ENCODE peak calls at places on chromosomes 11 and 22, in four cellular contexts. O, P, Y and B are unnamed samples.

GRCh38 chr22:39472570-39473556 is 16.1 kb downstream of the MGAT3 start:
- DNase-seq in O (no peak), P (peak), Y (no peak), B (no peak)

GRCh38 chr11:117822031-117822521 is 2.5 kb downstream of the FXYD2 start:
- DNase-seq in O (no peak), P (peak), Y (no peak), B (no peak)

GRCh38 chr11:83285131-83285770 is 916 bp downstream of the CCDC90B start:
- DNase-seq in O (no peak), P (no peak), Y (no peak), B (no peak)

GRCh38 chr11:79335681-79336080 is 105.1 kb downstream of the TENM4 start:
- DNase-seq in O (no peak), P (no peak), Y (no peak), B (no peak)

GRCh38 chr11:111335596-111335995 is 37.2 kb downstream of the POU2AF3 start:
- DNase-seq in O (no peak), P (no peak), Y (no peak), B (no peak)

GRCh38 chr11:36475192-36475591 is 34.9 kb downstream of the TRAF6 start:
- DNase-seq in O (no peak), P (no peak), Y (no peak), B (no peak)

GRCh38 chr11:102794382-102794781 is 3.6 kb downstream of the MMP1 start:
- DNase-seq in O (no peak), P (peak), Y (peak), B (peak)

GRCh38 chr11:134573857-134574256 is 161.8 kb upstream of the B3GAT1 start:
- DNase-seq in O (no peak), P (no peak), Y (no peak), B (no peak)

GRCh38 chr11:65448418-65449196 is 26.0 kb downstream of the NEAT1 start:
- DNase-seq in O (no peak), P (peak), Y (no peak), B (peak)

GRCh38 chr11:46661836-46662235 is 38.6 kb downstream of the ARHGAP1 start:
- DNase-seq in O (no peak), P (no peak), Y (no peak), B (no peak)

GRCh38 chr11:27200779-27201453 is 160.3 kb downstream of the BBOX1 start:
- DNase-seq in O (no peak), P (no peak), Y (no peak), B (no peak)

GRCh38 chr11:67439321-67440228 is 2.1 kb upstream of the PTPRCAP start:
- DNase-seq in O (no peak), P (no peak), Y (peak), B (peak)

GRCh38 chr11:67687986-67688385 is 13.6 kb upstream of the ALDH3B2 start:
- DNase-seq in O (no peak), P (no peak), Y (no peak), B (no peak)

GRCh38 chr22:46587492-46588278 is 32.5 kb upstream of the GRAMD4 start:
- DNase-seq in O (peak), P (no peak), Y (no peak), B (no peak)

GRCh38 chr11:73070653-73071052 is 71.5 kb downstream of the FCHSD2 start:
- DNase-seq in O (no peak), P (no peak), Y (no peak), B (no peak)

GRCh38 chr11:130847517-130847916 is 68.8 kb downstream of the SNX19 start:
- DNase-seq in O (no peak), P (no peak), Y (peak), B (peak)

GRCh38 chr11:76823481-76824028 is 37.2 kb upstream of the ACER3 start:
- DNase-seq in O (no peak), P (peak), Y (peak), B (peak)

DNA sequence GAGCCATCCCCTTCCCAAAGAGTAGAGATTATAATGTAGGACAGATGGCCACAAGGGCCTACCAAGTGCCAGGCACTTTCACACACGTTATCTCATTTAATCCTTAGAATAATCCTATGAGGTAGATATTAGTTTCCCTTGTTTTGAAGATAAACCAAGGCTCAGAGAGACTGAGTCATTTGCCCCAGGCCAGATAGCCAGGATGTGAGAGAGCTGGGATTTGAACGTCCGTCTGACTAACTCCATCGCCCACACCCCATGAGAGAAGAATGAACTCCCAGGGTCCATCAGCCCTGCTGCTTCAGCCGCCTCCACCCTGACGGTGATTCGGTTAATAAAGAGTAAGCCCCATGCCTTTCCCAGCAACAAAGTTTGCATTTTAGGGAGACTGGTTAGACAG is 10.7 kb downstream of the PRG3 start:
- DNase-seq in O (no peak), P (no peak), Y (no peak), B (no peak)
- TF ChIP-seq JUNB in O (no peak), P (no peak), Y (no peak), B (no peak)

GRCh38 chr22:42623301-42623751 is 8.6 kb upstream of the POLDIP3 start:
- DNase-seq in O (no peak), P (no peak), Y (no peak), B (no peak)
- H3K27ac ChIP-seq in O (no peak), P (no peak), Y (no peak), B (no peak)

GRCh38 chr22:24101966-24102365 is 79.3 kb upstream of the SUSD2 start:
- DNase-seq in O (no peak), P (no peak), Y (no peak), B (no peak)
- TF ChIP-seq RFX5 in O (no peak), P (no peak), Y (no peak), B (no peak)

GRCh38 chr11:62604460-62605130 is 2.9 kb upstream of the MTA2 start:
- DNase-seq in O (no peak), P (no peak), Y (peak), B (no peak)
- TF ChIP-seq JUNB in O (no peak), P (no peak), Y (no peak), B (no peak)

DNA sequence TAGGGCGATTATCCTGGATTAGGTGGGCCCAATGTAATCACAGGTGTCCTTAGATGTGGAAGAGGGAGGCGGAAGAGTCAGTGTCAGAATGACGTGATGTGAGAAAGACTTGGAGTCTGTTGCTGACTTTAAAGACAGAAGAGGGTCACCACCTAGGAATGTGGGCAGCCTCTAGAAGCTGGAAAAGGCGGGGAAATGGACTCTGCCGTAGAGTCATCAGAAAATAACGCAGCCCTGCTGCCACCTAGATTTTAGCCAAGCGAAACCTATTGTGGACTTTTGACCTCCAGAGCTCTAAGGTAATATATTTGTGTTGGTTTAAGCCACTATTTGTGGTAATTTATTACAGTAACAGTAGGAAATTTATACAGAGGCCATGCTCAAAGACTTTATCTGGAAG is 4.8 kb downstream of the DDX10 start:
- DNase-seq in O (no peak), P (no peak), Y (no peak), B (no peak)
- H3K27ac ChIP-seq in O (no peak), P (no peak), Y (no peak), B (no peak)

GRCh38 chr22:37056246-37056645 is 4.7 kb downstream of the KCTD17 start:
- DNase-seq in O (no peak), P (no peak), Y (no peak), B (no peak)
- TF ChIP-seq RFX5 in O (no peak), P (no peak), Y (no peak), B (no peak)

GRCh38 chr22:20384865-20385264 is 9.1 kb upstream of the ZNF74 start:
- DNase-seq in O (no peak), P (no peak), Y (no peak), B (no peak)
- TF ChIP-seq JUNB in O (no peak), P (no peak), Y (no peak), B (no peak)

DNA sequence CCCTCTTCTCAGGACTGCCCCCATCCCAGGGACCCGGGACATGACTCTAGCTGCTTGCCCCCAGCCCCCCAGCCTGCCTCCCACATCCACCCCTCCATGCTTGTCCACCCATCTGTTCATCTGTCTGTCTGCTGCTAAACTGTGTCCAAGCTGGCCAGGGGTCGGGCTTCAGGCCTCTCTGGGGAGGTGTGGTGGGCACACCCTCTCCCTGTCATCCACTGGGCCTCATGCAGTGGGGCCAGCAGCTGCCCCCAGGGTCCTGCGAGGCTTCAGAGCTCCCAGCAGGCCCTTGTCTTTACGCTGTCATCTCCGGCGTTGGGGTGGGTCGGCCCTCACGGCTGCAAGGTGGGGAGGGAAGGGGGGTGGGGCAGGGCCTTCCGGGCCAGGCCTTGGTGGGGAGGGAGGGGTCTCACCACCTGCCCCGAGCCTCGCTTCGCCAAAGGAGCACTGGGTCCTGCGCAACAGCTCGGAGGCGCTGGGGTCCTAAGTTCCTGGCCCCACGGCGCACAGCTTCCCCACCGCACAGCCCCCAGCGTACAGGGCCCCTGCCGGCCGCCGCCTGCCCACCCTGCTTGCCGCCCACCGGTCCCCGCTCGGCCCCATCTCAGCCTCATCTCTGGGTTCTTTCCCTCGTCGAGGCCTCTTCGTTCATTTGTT is 26.7 kb downstream of the MOB2 start:
- DNase-seq in O (no peak), P (no peak), Y (no peak), B (no peak)
- H3K27ac ChIP-seq in O (no peak), P (no peak), Y (no peak), B (no peak)

GRCh38 chr22:32219030-32219429 is 14.2 kb upstream of the RFPL2 start:
- DNase-seq in O (no peak), P (no peak), Y (no peak), B (no peak)

GRCh38 chr22:32217465-32217864 is 12.6 kb upstream of the RFPL2 start:
- DNase-seq in O (no peak), P (no peak), Y (no peak), B (no peak)

GRCh38 chr22:32218470-32218869 is 13.6 kb upstream of the RFPL2 start:
- DNase-seq in O (no peak), P (no peak), Y (no peak), B (no peak)
- TF ChIP-seq RFX5 in O (no peak), P (no peak), Y (no peak), B (no peak)